ENCODE peak calls at places on chromosomes 1 and 21, in seven cellular contexts. P is PC-9, W is GM12878, U is upper lobe of right lung, Z is stomach, R is tibial artery, C is dorsolateral prefrontal cortex. T is an unnamed sample. For H3K27me3, the result is how much of the 10 kb centered on the place peaks cover.

GRCh38 chr1:230067441-230067870 is 418 bp downstream of the GALNT2 start:
- DNase-seq in P (no peak), W (no peak), U (peak), Z (no peak), R (no peak), C (no peak), T (peak)

GRCh38 chr21:37281993-37282392 is 14.9 kb upstream of the VPS26C start:
- DNase-seq in P (no peak), W (no peak), U (no peak), Z (no peak), R (no peak), C (no peak), T (no peak)

GRCh38 chr1:10806966-10807365 is 10.5 kb upstream of the CASZ1 start:
- DNase-seq in P (no peak), W (no peak), U (no peak), Z (no peak), R (no peak), C (no peak), T (no peak)

GRCh38 chr1:25036117-25036546 is 106.1 kb upstream of the RUNX3 start:
- DNase-seq in P (no peak), W (no peak), U (no peak), Z (no peak), R (no peak), C (no peak), T (no peak)

GRCh38 chr1:234270581-234271242 is 102.5 kb upstream of the COA6 start:
- DNase-seq in P (no peak), W (no peak), U (no peak), Z (no peak), R (no peak), C (no peak), T (no peak)

GRCh38 chr1:203686091-203686632 is 59.5 kb downstream of the ATP2B4 start:
- DNase-seq in P (no peak), W (no peak), U (no peak), Z (no peak), R (no peak), C (no peak), T (no peak)

GRCh38 chr21:31222142-31222541 is 121.9 kb downstream of the TIAM1 start:
- DNase-seq in P (no peak), W (no peak), U (no peak), Z (no peak), R (no peak), C (no peak), T (no peak)

GRCh38 chr1:203187306-203188264 is 1.1 kb upstream of the CHI3L1 start:
- DNase-seq in P (no peak), W (no peak), U (peak), Z (no peak), R (no peak), C (no peak), T (no peak)

GRCh38 chr1:229171934-229172333 is 99.0 kb upstream of the RAB4A start:
- DNase-seq in P (no peak), W (no peak), U (no peak), Z (peak), R (no peak), C (no peak), T (no peak)

GRCh38 chr1:111665527-111665926 is 45.9 kb downstream of the RAP1A start:
- DNase-seq in P (no peak), W (no peak), U (no peak), Z (no peak), R (no peak), C (no peak), T (no peak)
- TF ChIP-seq CTCF in P (no peak), W (no peak), U (no peak), Z (no peak), R (no peak), C (no peak), T (no peak)

DNA sequence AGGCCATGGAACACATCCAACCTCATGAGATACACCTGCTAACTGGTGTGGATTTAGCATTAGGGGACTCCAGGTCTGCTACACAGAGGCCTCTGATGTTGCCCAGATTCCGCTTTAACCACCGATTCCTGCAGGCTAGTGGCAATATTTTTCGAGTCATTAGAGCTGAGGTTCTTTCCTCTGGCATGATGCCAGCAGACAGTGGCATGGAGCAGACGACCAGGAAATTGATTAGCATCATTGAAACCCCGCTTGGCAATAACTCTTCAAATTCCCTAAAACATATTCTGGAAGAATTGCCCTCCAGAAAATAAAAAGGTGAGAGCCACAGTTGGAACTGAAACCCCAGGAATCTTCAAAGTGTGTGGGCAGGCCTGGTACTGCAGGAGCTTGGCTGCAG is 28.4 kb upstream of the ETV3 start:
- DNase-seq in P (no peak), W (no peak), U (no peak), Z (no peak), R (no peak), C (no peak), T (no peak)
- H3K27me3 ChIP-seq in P (under half), W (under half), U (under half), Z (under half), R (under half), C (under half), T (under half)

DNA sequence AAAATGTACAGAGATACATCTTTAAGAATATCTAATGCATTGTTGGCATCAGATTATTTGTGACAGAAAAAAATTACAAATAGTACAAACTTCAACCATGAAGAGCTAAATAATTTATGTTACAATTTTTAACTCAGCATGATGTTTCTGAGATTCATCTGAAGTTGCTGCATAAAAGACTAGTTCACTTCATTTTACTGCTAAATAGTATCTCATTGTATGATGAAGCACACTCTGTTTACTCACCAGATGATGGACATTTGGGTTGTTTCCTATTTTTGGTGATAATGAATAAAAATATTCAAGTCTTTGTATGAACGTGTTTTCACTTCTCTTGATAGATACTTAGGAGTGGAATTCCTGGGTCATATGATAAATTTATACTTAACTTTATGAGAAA is 20.6 kb downstream of the EGLN1 start:
- DNase-seq in P (no peak), W (no peak), U (no peak), Z (no peak), R (no peak), C (no peak), T (no peak)
- TF ChIP-seq CTCF in P (no peak), W (no peak), U (no peak), Z (no peak), R (no peak), C (no peak), T (no peak)

DNA sequence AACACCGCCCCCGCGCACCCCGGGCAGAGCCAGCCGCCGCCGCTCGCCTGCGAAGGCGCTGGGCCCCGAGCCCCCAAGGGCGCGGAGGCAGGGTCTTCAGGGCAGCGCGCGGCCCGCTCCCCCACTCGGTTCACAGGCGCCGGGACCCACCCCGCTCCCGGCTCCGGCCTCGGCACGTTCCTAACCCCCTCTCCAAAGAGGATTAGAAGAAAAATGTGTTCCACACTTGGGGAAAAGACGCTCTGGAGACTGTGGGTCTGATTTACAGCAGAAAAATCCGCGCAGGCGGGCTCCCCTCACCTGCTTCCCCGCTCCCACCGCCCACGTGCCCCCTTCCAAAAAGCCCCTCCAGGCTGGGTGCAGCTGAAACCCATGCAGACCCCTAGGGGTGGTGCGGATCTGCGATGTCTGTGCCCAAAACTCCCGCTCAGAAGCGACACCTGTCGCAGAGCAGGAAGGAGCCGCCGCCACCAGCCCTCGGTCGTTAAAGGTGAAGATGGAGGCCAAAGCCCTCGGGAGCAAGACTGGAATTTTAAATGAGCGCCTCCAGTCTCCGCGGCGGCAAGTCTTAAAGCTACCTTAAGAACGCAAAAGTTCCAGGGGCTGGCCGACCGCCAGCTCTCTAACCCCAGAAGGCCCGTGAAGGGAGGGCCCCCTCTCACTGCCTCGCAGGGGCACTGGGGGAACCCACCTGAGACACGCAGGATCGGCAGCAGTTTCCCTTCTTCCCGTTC is 624 bp upstream of the CHD5 start:
- DNase-seq in P (no peak), W (no peak), U (no peak), Z (no peak), R (no peak), C (no peak), T (no peak)
- H3K27me3 ChIP-seq in P (under half), W (under half), U (under half), Z (under half), R (under half), C (under half), T (under half)

T was measured in GM06990.